ENCODE peak calls at places on chromosomes 5 and 9, in eight cellular contexts. One of them, this sample, is unnamed.

GRCh38 chr5:172377438-172377837 is 76.9 kb downstream of the SH3PXD2B start:
- DNase-seq in heart left ventricle: no peak
- DNase-seq in spleen: no peak
- DNase-seq in kidney: no peak
- DNase-seq in IMR-90: no peak
- DNase-seq in lower lobe of right lung: no peak
- DNase-seq in tibial nerve: no peak
- DNase-seq in pancreas: no peak
- DNase-seq in this sample: no peak

GRCh38 chr9:18718393-18718792 is 244.4 kb downstream of the ADAMTSL1 start:
- DNase-seq in spleen: no peak
- DNase-seq in IMR-90: no peak
- DNase-seq in pancreas: no peak
- DNase-seq in tibial nerve: no peak
- DNase-seq in heart left ventricle: no peak
- DNase-seq in lower lobe of right lung: no peak
- DNase-seq in kidney: no peak
- DNase-seq in this sample: no peak

GRCh38 chr5:61257421-61257820 is 74.6 kb upstream of the ZSWIM6 start:
- DNase-seq in tibial nerve: no peak
- DNase-seq in lower lobe of right lung: no peak
- DNase-seq in pancreas: no peak
- DNase-seq in spleen: no peak
- DNase-seq in kidney: no peak
- DNase-seq in IMR-90: peak; percentile 36
- DNase-seq in heart left ventricle: no peak
- DNase-seq in this sample: no peak

GRCh38 chr5:5135957-5136676 is 4.0 kb upstream of the ADAMTS16 start:
- DNase-seq in kidney: no peak
- DNase-seq in pancreas: no peak
- DNase-seq in heart left ventricle: no peak
- DNase-seq in spleen: no peak
- DNase-seq in lower lobe of right lung: no peak
- DNase-seq in IMR-90: peak; percentile 1
- DNase-seq in tibial nerve: no peak
- DNase-seq in this sample: no peak

GRCh38 chr9:109428854-109429253 is 69.3 kb downstream of the PTPN3 start:
- DNase-seq in spleen: no peak
- DNase-seq in lower lobe of right lung: no peak
- DNase-seq in kidney: no peak
- DNase-seq in tibial nerve: no peak
- DNase-seq in IMR-90: no peak
- DNase-seq in pancreas: no peak
- DNase-seq in heart left ventricle: no peak
- DNase-seq in this sample: no peak

GRCh38 chr9:131320031-131320685 is 30.6 kb downstream of the PLPP7 start:
- DNase-seq in pancreas: no peak
- DNase-seq in tibial nerve: peak; percentile 31
- DNase-seq in spleen: peak; percentile 34
- DNase-seq in IMR-90: no peak
- DNase-seq in lower lobe of right lung: peak; percentile 19
- DNase-seq in kidney: peak; percentile 45
- DNase-seq in heart left ventricle: peak; percentile 75
- DNase-seq in this sample: no peak

GRCh38 chr9:114281421-114282103 is 41.3 kb upstream of the ORM1 start:
- DNase-seq in pancreas: no peak
- DNase-seq in tibial nerve: peak; percentile 27
- DNase-seq in spleen: peak; percentile 57
- DNase-seq in IMR-90: peak; percentile 67
- DNase-seq in heart left ventricle: peak; percentile 36
- DNase-seq in kidney: peak; percentile 87
- DNase-seq in lower lobe of right lung: peak; percentile 30
- DNase-seq in this sample: no peak

GRCh38 chr5:51650824-51651223 is 267.6 kb downstream of the ISL1 start:
- DNase-seq in spleen: no peak
- DNase-seq in lower lobe of right lung: no peak
- DNase-seq in kidney: no peak
- DNase-seq in IMR-90: no peak
- DNase-seq in heart left ventricle: no peak
- DNase-seq in pancreas: no peak
- DNase-seq in tibial nerve: no peak
- DNase-seq in this sample: no peak

GRCh38 chr9:22682536-22683392 is 236.1 kb downstream of the DMRTA1 start:
- DNase-seq in pancreas: no peak
- DNase-seq in kidney: no peak
- DNase-seq in lower lobe of right lung: no peak
- DNase-seq in heart left ventricle: no peak
- DNase-seq in tibial nerve: no peak
- DNase-seq in IMR-90: peak; percentile 89
- DNase-seq in spleen: no peak
- DNase-seq in this sample: no peak

GRCh38 chr5:136518814-136519213 is 153.5 kb upstream of the TRPC7 start:
- DNase-seq in pancreas: no peak
- DNase-seq in IMR-90: no peak
- DNase-seq in lower lobe of right lung: no peak
- DNase-seq in spleen: no peak
- DNase-seq in kidney: no peak
- DNase-seq in heart left ventricle: no peak
- DNase-seq in tibial nerve: no peak
- DNase-seq in this sample: no peak

GRCh38 chr9:126623667-126624452 is 10.1 kb downstream of the LMX1B start:
- DNase-seq in pancreas: no peak
- DNase-seq in heart left ventricle: no peak
- DNase-seq in spleen: no peak
- DNase-seq in kidney: no peak
- DNase-seq in lower lobe of right lung: no peak
- DNase-seq in tibial nerve: no peak
- DNase-seq in IMR-90: no peak
- DNase-seq in this sample: no peak

GRCh38 chr5:131545856-131546255 is 89.2 kb downstream of the RAPGEF6 start:
- DNase-seq in spleen: no peak
- DNase-seq in tibial nerve: no peak
- DNase-seq in heart left ventricle: no peak
- DNase-seq in lower lobe of right lung: no peak
- DNase-seq in IMR-90: peak; percentile 83
- DNase-seq in pancreas: no peak
- DNase-seq in kidney: no peak
- DNase-seq in this sample: no peak

GRCh38 chr9:89701221-89701798 is 96.5 kb downstream of the GADD45G start:
- DNase-seq in pancreas: no peak
- DNase-seq in spleen: peak; percentile 79
- DNase-seq in IMR-90: no peak
- DNase-seq in tibial nerve: no peak
- DNase-seq in lower lobe of right lung: no peak
- DNase-seq in heart left ventricle: no peak
- DNase-seq in kidney: no peak
- DNase-seq in this sample: no peak

GRCh38 chr9:130343445-130343918 is 77.9 kb downstream of the HMCN2 start:
- DNase-seq in tibial nerve: peak; percentile 30
- DNase-seq in kidney: peak; percentile 70
- DNase-seq in heart left ventricle: no peak
- DNase-seq in lower lobe of right lung: no peak
- DNase-seq in IMR-90: no peak
- DNase-seq in spleen: peak; percentile 57
- DNase-seq in pancreas: no peak
- DNase-seq in this sample: no peak

GRCh38 chr9:7452378-7452777 is 347.2 kb downstream of the DMAC1 start:
- DNase-seq in tibial nerve: no peak
- DNase-seq in pancreas: no peak
- DNase-seq in spleen: no peak
- DNase-seq in heart left ventricle: no peak
- DNase-seq in kidney: no peak
- DNase-seq in IMR-90: peak; percentile 81
- DNase-seq in lower lobe of right lung: no peak
- DNase-seq in this sample: no peak

GRCh38 chr5:88826959-88827585 is 55.9 kb downstream of the MEF2C start:
- DNase-seq in kidney: no peak
- DNase-seq in tibial nerve: peak; percentile 52
- DNase-seq in IMR-90: peak; percentile 90
- DNase-seq in heart left ventricle: peak; percentile 78
- DNase-seq in spleen: peak; percentile 79
- DNase-seq in pancreas: no peak
- DNase-seq in lower lobe of right lung: no peak
- DNase-seq in this sample: no peak

GRCh38 chr9:129888809-129889460 is 53.7 kb downstream of the USP20 start:
- DNase-seq in kidney: no peak
- DNase-seq in spleen: peak; percentile 87
- DNase-seq in IMR-90: no peak
- DNase-seq in heart left ventricle: no peak
- DNase-seq in pancreas: no peak
- DNase-seq in tibial nerve: no peak
- DNase-seq in lower lobe of right lung: no peak
- DNase-seq in this sample: no peak

GRCh38 chr9:37408933-37409710 is 13.4 kb upstream of the GRHPR start:
- DNase-seq in lower lobe of right lung: no peak
- DNase-seq in spleen: peak; percentile 95
- DNase-seq in heart left ventricle: no peak
- DNase-seq in pancreas: no peak
- DNase-seq in kidney: peak; percentile 68
- DNase-seq in tibial nerve: no peak
- DNase-seq in IMR-90: no peak
- DNase-seq in this sample: no peak

GRCh38 chr9:91177661-91178280 is 183.9 kb downstream of the AUH start:
- DNase-seq in kidney: no peak
- DNase-seq in tibial nerve: no peak
- DNase-seq in pancreas: no peak
- DNase-seq in IMR-90: peak; percentile 65
- DNase-seq in spleen: peak; percentile 85
- DNase-seq in lower lobe of right lung: no peak
- DNase-seq in heart left ventricle: no peak
- DNase-seq in this sample: no peak

GRCh38 chr5:1785062-1785461 is 14.6 kb downstream of the MRPL36 start:
- DNase-seq in kidney: peak; percentile 41
- DNase-seq in IMR-90: no peak
- DNase-seq in spleen: peak; percentile 62
- DNase-seq in tibial nerve: no peak
- DNase-seq in heart left ventricle: no peak
- DNase-seq in lower lobe of right lung: no peak
- DNase-seq in pancreas: no peak
- DNase-seq in this sample: no peak

GRCh38 chr5:164475339-164475977 is 970.0 kb downstream of the MAT2B start:
- DNase-seq in IMR-90: peak; percentile 56
- DNase-seq in pancreas: no peak
- DNase-seq in tibial nerve: no peak
- DNase-seq in spleen: no peak
- DNase-seq in lower lobe of right lung: no peak
- DNase-seq in heart left ventricle: no peak
- DNase-seq in kidney: no peak
- DNase-seq in this sample: no peak

GRCh38 chr5:128673970-128674369 is 135.9 kb upstream of the FBN2 start:
- DNase-seq in pancreas: no peak
- DNase-seq in kidney: no peak
- DNase-seq in heart left ventricle: no peak
- DNase-seq in spleen: no peak
- DNase-seq in IMR-90: no peak
- DNase-seq in lower lobe of right lung: no peak
- DNase-seq in tibial nerve: no peak
- DNase-seq in this sample: no peak

GRCh38 chr5:91651704-91652103 is 268.6 kb upstream of the ARRDC3 start:
- DNase-seq in kidney: peak; percentile 48
- DNase-seq in spleen: no peak
- DNase-seq in tibial nerve: no peak
- DNase-seq in pancreas: peak; percentile 18
- DNase-seq in IMR-90: no peak
- DNase-seq in heart left ventricle: no peak
- DNase-seq in lower lobe of right lung: peak; percentile 45
- DNase-seq in this sample: no peak

GRCh38 chr9:86795861-86796497 is 151.3 kb downstream of the GAS1 start:
- DNase-seq in lower lobe of right lung: no peak
- DNase-seq in kidney: no peak
- DNase-seq in spleen: no peak
- DNase-seq in tibial nerve: peak; percentile 65
- DNase-seq in IMR-90: peak; percentile 83
- DNase-seq in heart left ventricle: peak; percentile 38
- DNase-seq in pancreas: no peak
- DNase-seq in this sample: no peak
- TF ChIP-seq CTCF in lower lobe of right lung: peak; percentile 9
- TF ChIP-seq CTCF in kidney: no peak
- TF ChIP-seq CTCF in spleen: no peak
- TF ChIP-seq CTCF in tibial nerve: no peak
- TF ChIP-seq CTCF in IMR-90: peak; percentile 24
- TF ChIP-seq CTCF in heart left ventricle: no peak
- TF ChIP-seq CTCF in pancreas: no peak
- TF ChIP-seq CTCF in this sample: peak; percentile 23

GRCh38 chr9:4811824-4812223 is 19.1 kb downstream of the RCL1 start:
- DNase-seq in spleen: no peak
- DNase-seq in IMR-90: no peak
- DNase-seq in tibial nerve: no peak
- DNase-seq in pancreas: no peak
- DNase-seq in heart left ventricle: no peak
- DNase-seq in kidney: no peak
- DNase-seq in lower lobe of right lung: no peak
- DNase-seq in this sample: no peak
- H3K4me1 ChIP-seq in spleen: peaks cover 47% of the 10 kb centered on the region
- H3K4me1 ChIP-seq in IMR-90: peaks cover 4% of the 10 kb centered on the region
- H3K4me1 ChIP-seq in tibial nerve: no peaks in the 10 kb centered on the region
- H3K4me1 ChIP-seq in pancreas: no peaks in the 10 kb centered on the region
- H3K4me1 ChIP-seq in heart left ventricle: no peaks in the 10 kb centered on the region
- H3K4me1 ChIP-seq in kidney: peaks cover 3% of the 10 kb centered on the region
- H3K4me1 ChIP-seq in lower lobe of right lung: peaks cover 17% of the 10 kb centered on the region
- H3K4me1 ChIP-seq in this sample: peaks cover 22% of the 10 kb centered on the region

DNA sequence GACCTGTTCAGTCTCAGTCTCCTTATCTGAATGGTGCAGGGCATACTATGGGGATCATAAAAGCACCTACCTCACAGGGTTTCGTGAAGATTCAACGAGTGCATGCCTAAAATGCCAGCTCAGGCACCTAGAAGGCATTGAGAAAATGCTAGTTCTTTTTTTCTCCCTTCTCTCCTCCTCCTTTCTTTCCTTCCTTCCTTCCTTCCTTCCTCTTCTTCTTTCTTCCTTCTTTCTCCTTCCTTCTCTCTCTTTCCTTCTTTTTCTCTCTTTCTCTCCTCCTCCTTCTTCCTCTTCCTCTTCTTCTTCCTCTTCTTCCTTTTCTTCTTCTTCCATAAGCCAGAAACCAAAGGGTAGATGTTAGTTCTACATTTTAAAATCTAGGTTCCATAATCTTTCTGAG is 12.3 kb upstream of the RAB14 start:
- DNase-seq in heart left ventricle: no peak
- DNase-seq in lower lobe of right lung: no peak
- DNase-seq in tibial nerve: no peak
- DNase-seq in IMR-90: no peak
- DNase-seq in kidney: no peak
- DNase-seq in spleen: no peak
- DNase-seq in pancreas: no peak
- DNase-seq in this sample: no peak
- TF ChIP-seq CTCF in heart left ventricle: no peak
- TF ChIP-seq CTCF in lower lobe of right lung: no peak
- TF ChIP-seq CTCF in tibial nerve: no peak
- TF ChIP-seq CTCF in IMR-90: no peak
- TF ChIP-seq CTCF in kidney: no peak
- TF ChIP-seq CTCF in spleen: no peak
- TF ChIP-seq CTCF in pancreas: no peak
- TF ChIP-seq CTCF in this sample: no peak

DNA sequence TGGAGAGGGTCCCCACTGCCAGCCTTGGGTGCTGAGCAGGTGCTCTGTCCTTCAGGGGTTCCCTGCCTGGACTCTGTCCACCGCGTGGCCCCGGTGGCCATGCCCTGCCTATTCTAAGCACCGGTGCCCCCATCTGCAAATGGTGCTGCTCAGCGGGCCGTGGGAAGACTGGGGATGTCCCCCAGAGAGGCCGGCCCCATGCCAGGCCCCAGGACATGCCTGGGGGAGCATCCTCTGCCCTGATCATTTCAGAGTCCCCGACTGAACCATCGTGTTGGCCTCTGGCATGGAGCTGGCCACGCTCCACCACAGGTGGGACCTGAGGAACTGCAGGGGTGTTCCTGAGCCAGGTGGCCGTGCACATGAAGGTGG is 64.7 kb downstream of the RXRA start:
- DNase-seq in IMR-90: no peak
- DNase-seq in spleen: peak; percentile 85
- DNase-seq in tibial nerve: no peak
- DNase-seq in pancreas: no peak
- DNase-seq in kidney: no peak
- DNase-seq in lower lobe of right lung: no peak
- DNase-seq in heart left ventricle: no peak
- DNase-seq in this sample: no peak
- H3K4me1 ChIP-seq in IMR-90: peaks cover 18% of the 10 kb centered on the region
- H3K4me1 ChIP-seq in spleen: peaks cover 100% of the 10 kb centered on the region
- H3K4me1 ChIP-seq in tibial nerve: peaks cover 87% of the 10 kb centered on the region
- H3K4me1 ChIP-seq in pancreas: peaks cover 22% of the 10 kb centered on the region
- H3K4me1 ChIP-seq in kidney: peaks cover 42% of the 10 kb centered on the region
- H3K4me1 ChIP-seq in lower lobe of right lung: peaks cover 81% of the 10 kb centered on the region
- H3K4me1 ChIP-seq in heart left ventricle: peaks cover 88% of the 10 kb centered on the region
- H3K4me1 ChIP-seq in this sample: peaks cover 34% of the 10 kb centered on the region